ENCODE peak calls at places on chromosomes 16 and 17, in seven cellular contexts. One of them, this sample, is unnamed.

GRCh38 chr17:31596382-31597323 is 205.2 kb downstream of the RAB11FIP4 start:
- DNase-seq in CD8-positive, alpha-beta T cell: no peak
- DNase-seq in sigmoid colon: peak; percentile 91
- DNase-seq in small intestine: no peak
- DNase-seq in suprapubic skin: peak; percentile 77
- DNase-seq in heart right ventricle: peak; percentile 75
- DNase-seq in kidney epithelial cell: peak; percentile 92
- DNase-seq in this sample: peak; percentile 87

GRCh38 chr17:7405413-7405881 is 1.6 kb upstream of the TMEM256 start:
- DNase-seq in kidney epithelial cell: no peak
- DNase-seq in CD8-positive, alpha-beta T cell: peak; percentile 20
- DNase-seq in suprapubic skin: no peak
- DNase-seq in heart right ventricle: no peak
- DNase-seq in sigmoid colon: no peak
- DNase-seq in small intestine: no peak
- DNase-seq in this sample: no peak

GRCh38 chr17:29331330-29331729 is 37.4 kb upstream of the NUFIP2 start:
- DNase-seq in sigmoid colon: no peak
- DNase-seq in heart right ventricle: no peak
- DNase-seq in small intestine: peak; percentile 57
- DNase-seq in kidney epithelial cell: no peak
- DNase-seq in suprapubic skin: no peak
- DNase-seq in CD8-positive, alpha-beta T cell: no peak
- DNase-seq in this sample: no peak

GRCh38 chr17:27978689-27979175 is 63.7 kb upstream of the NLK start:
- DNase-seq in sigmoid colon: no peak
- DNase-seq in CD8-positive, alpha-beta T cell: no peak
- DNase-seq in heart right ventricle: no peak
- DNase-seq in small intestine: no peak
- DNase-seq in suprapubic skin: no peak
- DNase-seq in kidney epithelial cell: no peak
- DNase-seq in this sample: no peak

GRCh38 chr17:66957951-66958579 is 6.4 kb upstream of the CACNG4 start:
- DNase-seq in sigmoid colon: no peak
- DNase-seq in suprapubic skin: no peak
- DNase-seq in small intestine: no peak
- DNase-seq in heart right ventricle: no peak
- DNase-seq in kidney epithelial cell: no peak
- DNase-seq in CD8-positive, alpha-beta T cell: no peak
- DNase-seq in this sample: peak; percentile 45

GRCh38 chr17:19364699-19365498 is 2.4 kb upstream of the B9D1 start:
- DNase-seq in CD8-positive, alpha-beta T cell: no peak
- DNase-seq in kidney epithelial cell: no peak
- DNase-seq in heart right ventricle: no peak
- DNase-seq in small intestine: no peak
- DNase-seq in suprapubic skin: no peak
- DNase-seq in sigmoid colon: peak; percentile 58
- DNase-seq in this sample: peak; percentile 33

GRCh38 chr16:30032083-30032819 is 1.2 kb upstream of the TLCD3B start:
- DNase-seq in CD8-positive, alpha-beta T cell: peak; percentile 57
- DNase-seq in sigmoid colon: no peak
- DNase-seq in heart right ventricle: no peak
- DNase-seq in suprapubic skin: no peak
- DNase-seq in small intestine: peak; percentile 59
- DNase-seq in kidney epithelial cell: peak; percentile 21
- DNase-seq in this sample: no peak

GRCh38 chr17:37787055-37787720 is 42.3 kb upstream of the HNF1B start:
- DNase-seq in CD8-positive, alpha-beta T cell: no peak
- DNase-seq in sigmoid colon: no peak
- DNase-seq in small intestine: peak; percentile 94
- DNase-seq in suprapubic skin: no peak
- DNase-seq in kidney epithelial cell: peak; percentile 90
- DNase-seq in heart right ventricle: peak; percentile 19
- DNase-seq in this sample: no peak

GRCh38 chr17:9021985-9022552 is 759 bp downstream of the NTN1 start:
- DNase-seq in small intestine: no peak
- DNase-seq in CD8-positive, alpha-beta T cell: no peak
- DNase-seq in kidney epithelial cell: no peak
- DNase-seq in heart right ventricle: peak; percentile 48
- DNase-seq in sigmoid colon: peak; percentile 68
- DNase-seq in suprapubic skin: peak; percentile 77
- DNase-seq in this sample: no peak

GRCh38 chr17:63653018-63653417 is 30.8 kb downstream of the MAP3K3 start:
- DNase-seq in small intestine: no peak
- DNase-seq in CD8-positive, alpha-beta T cell: no peak
- DNase-seq in sigmoid colon: no peak
- DNase-seq in heart right ventricle: no peak
- DNase-seq in kidney epithelial cell: no peak
- DNase-seq in suprapubic skin: no peak
- DNase-seq in this sample: no peak

GRCh38 chr17:64254755-64255154 is 8.3 kb downstream of the TEX2 start:
- DNase-seq in heart right ventricle: no peak
- DNase-seq in kidney epithelial cell: no peak
- DNase-seq in small intestine: no peak
- DNase-seq in suprapubic skin: no peak
- DNase-seq in CD8-positive, alpha-beta T cell: no peak
- DNase-seq in sigmoid colon: no peak
- DNase-seq in this sample: no peak

GRCh38 chr17:77794846-77795245 is 163.7 kb upstream of the TNRC6C start:
- DNase-seq in small intestine: no peak
- DNase-seq in sigmoid colon: no peak
- DNase-seq in CD8-positive, alpha-beta T cell: no peak
- DNase-seq in suprapubic skin: no peak
- DNase-seq in kidney epithelial cell: no peak
- DNase-seq in heart right ventricle: no peak
- DNase-seq in this sample: no peak

DNA sequence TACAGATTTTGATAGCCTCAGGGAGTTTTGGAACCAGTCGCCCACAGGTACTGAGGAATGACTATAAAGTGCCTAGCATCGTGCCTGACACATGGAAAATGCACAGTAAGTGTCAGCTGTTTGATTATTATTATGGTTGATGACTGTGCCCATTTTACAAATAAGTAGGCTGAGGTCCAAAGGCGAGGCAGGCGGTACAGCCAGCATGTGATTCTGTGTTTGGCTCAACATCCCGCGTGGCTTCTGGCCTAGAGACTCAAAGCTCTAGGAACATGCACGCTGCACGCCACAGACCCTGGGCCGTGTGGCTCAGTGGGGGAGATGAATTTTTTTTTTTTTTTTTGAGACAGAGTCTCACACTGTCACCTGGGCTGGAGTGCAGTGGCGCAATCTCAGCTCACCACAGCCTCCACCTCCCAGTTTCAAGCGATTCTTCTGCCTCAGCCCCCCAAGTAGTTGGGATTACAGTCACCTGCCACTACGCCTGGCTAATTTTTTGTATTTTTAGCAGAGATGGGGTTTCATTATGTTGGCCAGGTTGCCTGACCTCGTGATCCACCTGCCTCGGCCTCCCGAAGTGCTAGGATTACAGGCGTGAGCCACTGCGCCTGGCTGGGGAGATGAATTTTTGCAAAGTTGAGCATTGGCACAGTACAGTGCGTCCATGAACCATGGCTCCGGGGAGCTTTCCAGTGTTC is 57.7 kb downstream of the NKD1 start:
- DNase-seq in small intestine: no peak
- DNase-seq in sigmoid colon: no peak
- DNase-seq in suprapubic skin: no peak
- DNase-seq in CD8-positive, alpha-beta T cell: no peak
- DNase-seq in heart right ventricle: no peak
- DNase-seq in kidney epithelial cell: no peak
- DNase-seq in this sample: no peak
- H3K27me3 ChIP-seq in small intestine: no peaks in the 10 kb centered on the region
- H3K27me3 ChIP-seq in sigmoid colon: no peaks in the 10 kb centered on the region
- H3K27me3 ChIP-seq in suprapubic skin: no peaks in the 10 kb centered on the region
- H3K27me3 ChIP-seq in CD8-positive, alpha-beta T cell: no peaks in the 10 kb centered on the region
- H3K27me3 ChIP-seq in heart right ventricle: no peaks in the 10 kb centered on the region
- H3K27me3 ChIP-seq in kidney epithelial cell: no peaks in the 10 kb centered on the region
- H3K27me3 ChIP-seq in this sample: no peaks in the 10 kb centered on the region

DNA sequence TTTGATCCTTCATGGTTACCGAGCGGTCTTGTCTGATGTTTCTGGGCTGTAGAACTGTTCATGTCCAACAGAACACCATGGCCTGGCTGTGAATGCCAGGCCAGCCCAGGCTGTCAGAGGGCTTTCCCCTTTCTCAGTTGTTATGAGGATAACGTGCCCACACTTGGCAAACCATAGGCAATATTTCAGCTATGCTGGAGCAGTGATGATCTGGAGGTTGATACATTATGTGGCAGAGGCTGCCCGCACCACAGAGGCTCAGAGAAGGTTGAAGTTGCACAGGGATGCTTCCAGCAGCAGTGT is 92.9 kb downstream of the C16orf78 start:
- DNase-seq in kidney epithelial cell: no peak
- DNase-seq in heart right ventricle: no peak
- DNase-seq in suprapubic skin: peak; percentile 15
- DNase-seq in sigmoid colon: peak; percentile 25
- DNase-seq in small intestine: no peak
- DNase-seq in CD8-positive, alpha-beta T cell: no peak
- DNase-seq in this sample: no peak
- H3K27me3 ChIP-seq in kidney epithelial cell: peaks cover 14% of the 10 kb centered on the region
- H3K27me3 ChIP-seq in heart right ventricle: peaks cover 31% of the 10 kb centered on the region
- H3K27me3 ChIP-seq in suprapubic skin: peaks cover 31% of the 10 kb centered on the region
- H3K27me3 ChIP-seq in sigmoid colon: peaks cover 37% of the 10 kb centered on the region
- H3K27me3 ChIP-seq in small intestine: peaks cover 3% of the 10 kb centered on the region
- H3K27me3 ChIP-seq in CD8-positive, alpha-beta T cell: no peaks in the 10 kb centered on the region
- H3K27me3 ChIP-seq in this sample: peaks cover 27% of the 10 kb centered on the region

DNA sequence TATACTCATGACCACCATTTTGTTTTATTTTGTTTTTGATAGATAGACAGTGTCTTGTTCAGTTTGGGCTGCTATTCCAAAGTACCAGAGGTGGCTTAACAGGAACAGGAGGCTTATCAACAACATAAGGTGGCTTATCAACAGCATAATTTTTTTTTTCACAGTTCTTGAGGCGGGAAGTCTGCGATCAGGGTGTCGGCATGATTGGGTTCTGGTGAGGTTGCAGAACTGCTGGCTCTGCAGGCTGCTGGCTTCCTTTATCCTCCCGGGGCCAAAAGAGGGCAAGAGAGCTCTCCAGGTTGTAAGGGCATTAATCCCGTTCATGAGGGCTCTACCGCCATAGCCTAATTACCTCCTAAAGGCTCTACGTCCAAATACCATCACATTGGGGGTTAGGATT is 11.8 kb upstream of the HSD17B2 start:
- DNase-seq in heart right ventricle: no peak
- DNase-seq in small intestine: peak; percentile 85
- DNase-seq in sigmoid colon: no peak
- DNase-seq in CD8-positive, alpha-beta T cell: no peak
- DNase-seq in suprapubic skin: no peak
- DNase-seq in kidney epithelial cell: no peak
- DNase-seq in this sample: no peak
- H3K27me3 ChIP-seq in heart right ventricle: peaks cover 37% of the 10 kb centered on the region
- H3K27me3 ChIP-seq in small intestine: no peaks in the 10 kb centered on the region
- H3K27me3 ChIP-seq in sigmoid colon: no peaks in the 10 kb centered on the region
- H3K27me3 ChIP-seq in CD8-positive, alpha-beta T cell: no peaks in the 10 kb centered on the region
- H3K27me3 ChIP-seq in suprapubic skin: peaks cover 3% of the 10 kb centered on the region
- H3K27me3 ChIP-seq in kidney epithelial cell: peaks cover 2% of the 10 kb centered on the region
- H3K27me3 ChIP-seq in this sample: no peaks in the 10 kb centered on the region

DNA sequence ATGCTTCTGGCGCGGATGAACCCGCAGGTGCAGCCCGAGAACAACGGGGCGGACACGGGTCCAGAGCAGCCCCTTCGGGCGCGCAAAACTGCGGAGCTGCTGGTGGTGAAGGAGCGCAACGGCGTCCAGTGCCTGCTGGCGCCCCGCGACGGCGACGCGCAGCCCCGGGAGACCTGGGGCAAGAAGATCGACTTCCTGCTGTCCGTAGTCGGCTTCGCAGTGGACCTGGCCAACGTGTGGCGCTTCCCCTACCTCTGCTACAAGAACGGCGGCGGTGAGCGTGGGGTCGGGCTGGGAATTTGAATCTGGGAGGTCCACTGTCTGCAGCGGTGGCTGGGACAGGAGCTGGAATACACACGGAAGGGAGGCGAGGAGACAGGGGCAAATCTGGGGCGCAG is 906 bp downstream of the SLC6A2 start:
- DNase-seq in small intestine: no peak
- DNase-seq in CD8-positive, alpha-beta T cell: no peak
- DNase-seq in sigmoid colon: no peak
- DNase-seq in kidney epithelial cell: no peak
- DNase-seq in suprapubic skin: peak; percentile 74
- DNase-seq in heart right ventricle: no peak
- DNase-seq in this sample: no peak
- H3K27me3 ChIP-seq in small intestine: peaks cover 16% of the 10 kb centered on the region
- H3K27me3 ChIP-seq in CD8-positive, alpha-beta T cell: no peaks in the 10 kb centered on the region
- H3K27me3 ChIP-seq in sigmoid colon: peaks cover 55% of the 10 kb centered on the region
- H3K27me3 ChIP-seq in kidney epithelial cell: peaks cover 38% of the 10 kb centered on the region
- H3K27me3 ChIP-seq in suprapubic skin: peaks cover 54% of the 10 kb centered on the region
- H3K27me3 ChIP-seq in heart right ventricle: peaks cover 66% of the 10 kb centered on the region
- H3K27me3 ChIP-seq in this sample: peaks cover 72% of the 10 kb centered on the region

DNA sequence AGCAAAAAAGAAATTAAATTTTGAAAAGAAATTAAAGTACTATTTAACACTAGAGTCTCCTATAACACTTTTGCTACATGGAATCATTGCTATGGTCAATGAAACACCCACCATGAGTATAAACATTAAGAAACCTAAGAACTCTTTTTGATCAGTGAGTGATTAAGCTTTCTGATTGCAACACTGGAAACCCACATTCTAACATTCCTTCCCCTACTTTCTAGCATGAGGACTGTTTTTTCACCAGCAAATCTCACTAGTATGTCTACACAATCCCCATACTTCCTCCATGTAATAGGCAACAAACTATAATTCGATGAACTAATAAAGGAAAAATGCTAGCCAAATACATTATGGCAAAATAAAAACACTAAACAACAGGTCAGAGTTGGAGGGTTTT is 54.7 kb downstream of the SKAP1 start:
- DNase-seq in sigmoid colon: no peak
- DNase-seq in heart right ventricle: no peak
- DNase-seq in suprapubic skin: no peak
- DNase-seq in kidney epithelial cell: peak; percentile 56
- DNase-seq in small intestine: no peak
- DNase-seq in CD8-positive, alpha-beta T cell: no peak
- DNase-seq in this sample: no peak
- H3K27me3 ChIP-seq in sigmoid colon: peaks cover 11% of the 10 kb centered on the region
- H3K27me3 ChIP-seq in heart right ventricle: peaks cover 90% of the 10 kb centered on the region
- H3K27me3 ChIP-seq in suprapubic skin: peaks cover 47% of the 10 kb centered on the region
- H3K27me3 ChIP-seq in kidney epithelial cell: no peaks in the 10 kb centered on the region
- H3K27me3 ChIP-seq in small intestine: no peaks in the 10 kb centered on the region
- H3K27me3 ChIP-seq in CD8-positive, alpha-beta T cell: no peaks in the 10 kb centered on the region
- H3K27me3 ChIP-seq in this sample: peaks cover 71% of the 10 kb centered on the region